ENCODE peak calls at places on chromosome 3, in five cellular contexts. M is BE2C; R is effector memory CD4-positive, alpha-beta T cell; N is esophagus squamous epithelium; A is naive thymus-derived CD4-positive, alpha-beta T cell. P is an unnamed sample.

GRCh38 chr3:113286524-113286923 is 75.2 kb downstream of the BOC start:
- DNase-seq in N (no peak), R (no peak), A (no peak), M (no peak), P (no peak)

GRCh38 chr3:126340596-126340942 is 16.6 kb downstream of the KLF15 start:
- DNase-seq in N (no peak), A (no peak), M (no peak), R (no peak), P (no peak)

GRCh38 chr3:179513867-179514266 is 48.9 kb upstream of the ACTL6A start:
- DNase-seq in A (no peak), N (no peak), M (no peak), R (no peak), P (no peak)

GRCh38 chr3:102450976-102451375 is 16.2 kb downstream of the ZPLD1 start:
- DNase-seq in N (no peak), R (no peak), A (no peak), M (no peak), P (no peak)

GRCh38 chr3:103337179-103337845 is 902.5 kb downstream of the ZPLD1 start:
- DNase-seq in A (no peak), M (no peak), R (no peak), N (no peak), P (no peak)

GRCh38 chr3:73523661-73524060 is 101.1 kb downstream of the PDZRN3 start:
- DNase-seq in R (no peak), A (no peak), N (no peak), M (no peak), P (no peak)

GRCh38 chr3:100002599-100003350 is 111.5 kb downstream of the FILIP1L start:
- DNase-seq in R (no peak), M (no peak), N (no peak), A (no peak), P (peak; percentile 34)

GRCh38 chr3:150348500-150348899 is 59.6 kb upstream of the TSC22D2 start:
- DNase-seq in N (no peak), R (no peak), A (no peak), M (no peak), P (peak; percentile 46)

GRCh38 chr3:13588971-13589370 is 40.0 kb downstream of the FBLN2 start:
- DNase-seq in M (no peak), N (no peak), R (no peak), A (no peak), P (no peak)

GRCh38 chr3:112647122-112647521 is 6.2 kb upstream of the CCDC80 start:
- DNase-seq in N (no peak), M (no peak), R (no peak), A (no peak), P (no peak)

GRCh38 chr3:40780801-40781406 is 256.1 kb downstream of the ZNF621 start:
- DNase-seq in R (no peak), M (no peak), A (no peak), N (no peak), P (peak; percentile 88)

GRCh38 chr3:54433846-54434245 is 311.5 kb downstream of the CACNA2D3 start:
- DNase-seq in R (no peak), M (peak; percentile 34), A (no peak), N (no peak), P (no peak)

GRCh38 chr3:159418571-159419526 is 569.8 kb upstream of the IL12A start:
- DNase-seq in N (no peak), A (no peak), R (no peak), M (no peak), P (no peak)

GRCh38 chr3:178318957-178319528 is 217.2 kb upstream of the KCNMB2 start:
- DNase-seq in R (no peak), M (no peak), N (no peak), A (no peak), P (no peak)

GRCh38 chr3:128226794-128227399 is 73.6 kb downstream of the EEFSEC start:
- DNase-seq in M (peak; percentile 84), N (no peak), R (no peak), A (peak; percentile 17), P (no peak)

GRCh38 chr3:43071313-43071893 is 34.5 kb downstream of the POMGNT2 start:
- DNase-seq in R (no peak), A (peak; percentile 36), M (no peak), N (no peak), P (no peak)

GRCh38 chr3:176690470-176690869 is 506.8 kb downstream of the TBL1XR1 start:
- DNase-seq in M (no peak), R (no peak), N (no peak), A (no peak), P (no peak)

GRCh38 chr3:8658326-8659212 is 14.0 kb upstream of the SSUH2 start:
- DNase-seq in N (no peak), R (no peak), M (peak; percentile 77), A (no peak), P (peak; percentile 27)

DNA sequence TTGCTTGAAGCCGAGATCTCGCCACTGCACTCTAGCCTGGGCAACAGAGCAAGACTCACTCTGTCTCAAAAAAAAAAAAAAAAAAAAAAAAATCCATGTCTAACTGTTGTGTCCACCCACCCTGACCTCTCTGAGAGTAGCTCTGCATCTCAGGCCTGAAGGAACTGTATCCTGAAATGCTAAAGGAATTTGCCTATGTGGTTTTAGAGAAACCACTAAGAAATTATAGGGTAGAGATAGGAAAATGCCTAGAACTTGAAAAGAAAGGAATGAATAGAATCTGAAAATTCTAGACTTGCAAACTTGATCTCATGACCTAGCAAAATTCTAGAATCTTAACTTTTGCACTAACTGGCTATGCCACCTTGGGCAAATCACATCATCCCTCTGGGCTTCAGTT is 217.5 kb upstream of the ROPN1 start:
- DNase-seq in M (no peak), R (no peak), A (no peak), N (no peak), P (no peak)
- H3K27me3 ChIP-seq in M (no peaks in the 10 kb centered on the region), R (no peaks in the 10 kb centered on the region), A (no peaks in the 10 kb centered on the region), N (no peaks in the 10 kb centered on the region), P (no peaks in the 10 kb centered on the region)

DNA sequence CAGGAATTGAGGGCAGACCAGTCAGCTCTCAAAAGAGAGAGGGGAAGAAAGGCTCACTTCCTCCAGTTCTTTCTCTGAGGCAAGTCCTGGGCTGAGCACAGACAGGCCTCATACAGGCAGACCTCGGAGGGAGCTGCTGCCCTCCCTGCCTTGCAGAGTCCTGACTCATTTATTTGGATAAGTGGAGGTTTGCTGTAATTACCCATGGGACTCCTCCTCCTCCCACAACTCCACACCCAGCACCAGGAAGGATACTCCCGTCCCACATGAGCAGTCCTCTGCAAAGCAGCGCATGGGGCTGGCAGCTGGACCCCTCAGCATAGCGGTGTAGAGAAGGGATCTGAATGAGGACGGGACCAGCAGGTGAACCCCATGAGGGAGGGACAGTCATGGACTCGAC is 13.4 kb upstream of the SCN10A start:
- DNase-seq in N (no peak), A (no peak), R (no peak), M (peak; percentile 12), P (no peak)
- H3K4me3 ChIP-seq in N (no peak overlapping the region), A (no peak overlapping the region), R (no peak overlapping the region), M (no peak overlapping the region), P (no peak overlapping the region)

DNA sequence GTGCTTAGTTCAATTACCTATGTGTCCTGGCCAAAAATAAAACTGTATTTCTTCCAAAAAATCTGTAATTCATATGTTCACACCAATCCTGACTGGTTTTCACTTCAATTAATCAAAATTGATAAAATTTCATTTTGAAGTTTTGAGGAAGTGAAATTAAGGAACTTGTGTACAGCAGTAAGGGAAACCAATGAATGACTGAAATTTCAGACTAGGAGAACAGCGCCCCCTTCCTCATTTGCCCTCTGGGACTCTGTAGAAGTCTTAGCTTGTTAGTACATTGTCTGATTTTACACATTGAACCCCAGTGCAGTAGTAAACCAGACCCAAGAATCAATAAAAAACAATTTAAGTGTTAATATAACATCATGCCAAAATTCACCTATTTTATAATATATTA is 495.3 kb upstream of the AGTR1 start:
- DNase-seq in N (no peak), A (no peak), M (peak; percentile 16), R (no peak), P (no peak)
- H3K27me3 ChIP-seq in N (no peaks in the 10 kb centered on the region), A (no peaks in the 10 kb centered on the region), M (no peaks in the 10 kb centered on the region), R (no peaks in the 10 kb centered on the region), P (no peaks in the 10 kb centered on the region)

GRCh38 chr3:53158700-53159414 is 2.2 kb upstream of the PRKCD start:
- DNase-seq in R (no peak), A (no peak), M (no peak), N (no peak), P (no peak)

GRCh38 chr3:53159415-53160135 is 1.4 kb upstream of the PRKCD start:
- DNase-seq in A (no peak), M (no peak), R (no peak), N (no peak), P (no peak)

GRCh38 chr3:53161345-53161819 is 373 bp downstream of the PRKCD start:
- DNase-seq in A (peak; percentile 9), R (no peak), M (no peak), N (no peak), P (no peak)

GRCh38 chr3:53160660-53161344 is at the start of gene PRKCD:
- DNase-seq in R (peak; percentile 73), N (peak; percentile 33), A (peak; percentile 71), M (peak; percentile 55), P (peak; percentile 83)

GRCh38 chr3:53160335-53160659 is 712 bp upstream of the PRKCD start:
- DNase-seq in R (no peak), N (no peak), A (no peak), M (no peak), P (no peak)
- H3K4me3 ChIP-seq in R (peak overlapping the region; percentile 89), N (peak overlapping the region; percentile 84), A (peak overlapping the region; percentile 68), M (peak overlapping the region; percentile 45), P (peak overlapping the region; percentile 76)